ENCODE peak calls at places on chromosomes 2 and 18, in eight cellular contexts. E is lower leg skin, Q is kidney, D is uterus, O is PC-3, N is psoas muscle, J is A549, W is HL-60. Y is an unnamed sample.
A peak's percentile ranks its signal among the peaks of the same experiment; 100 is the strongest.

GRCh38 chr2:98539056-98539735 is 69.1 kb downstream of the COA5 start:
- DNase-seq in E (no peak), Q (no peak), D (no peak), O (no peak), N (no peak), J (no peak), W (no peak), Y (no peak)

GRCh38 chr2:35410431-35411061 is 945.0 kb upstream of the CRIM1 start:
- DNase-seq in E (no peak), Q (no peak), D (no peak), O (peak; percentile 56), N (peak; percentile 60), J (peak; percentile 13), W (peak; percentile 34), Y (no peak)

GRCh38 chr2:20652673-20653575 is 2.0 kb upstream of the HS1BP3 start:
- DNase-seq in E (no peak), Q (peak; percentile 70), D (no peak), O (no peak), N (peak; percentile 41), J (no peak), W (no peak), Y (no peak)

GRCh38 chr2:148687543-148687942 is 43.0 kb downstream of the EPC2 start:
- DNase-seq in E (no peak), Q (no peak), D (no peak), O (no peak), N (no peak), J (no peak), W (no peak), Y (no peak)

GRCh38 chr2:185689906-185690539 is 48.6 kb upstream of the FSIP2 start:
- DNase-seq in E (no peak), Q (no peak), D (no peak), O (peak; percentile 59), N (no peak), J (no peak), W (no peak), Y (no peak)

GRCh38 chr2:212918336-212918735 is 233.1 kb downstream of the IKZF2 start:
- DNase-seq in E (no peak), Q (no peak), D (no peak), O (no peak), N (no peak), J (no peak), W (no peak), Y (no peak)

GRCh38 chr2:128807317-128807716 is 488.6 kb upstream of the HS6ST1 start:
- DNase-seq in E (no peak), Q (no peak), D (no peak), O (no peak), N (no peak), J (no peak), W (no peak), Y (no peak)

GRCh38 chr2:85221291-85221690 is 88.1 kb downstream of the TCF7L1 start:
- DNase-seq in E (peak; percentile 56), Q (no peak), D (peak; percentile 67), O (no peak), N (no peak), J (no peak), W (no peak), Y (no peak)

GRCh38 chr18:53745228-53745967 is 479.1 kb downstream of the MBD2 start:
- DNase-seq in E (no peak), Q (no peak), D (no peak), O (peak; percentile 93), N (no peak), J (no peak), W (no peak), Y (no peak)

GRCh38 chr2:113050921-113051895 is 1.5 kb downstream of the IL36B start:
- DNase-seq in E (no peak), Q (no peak), D (no peak), O (no peak), N (no peak), J (no peak), W (no peak), Y (no peak)

GRCh38 chr2:15334650-15335326 is 226.3 kb downstream of the NBAS start:
- DNase-seq in E (no peak), Q (no peak), D (no peak), O (peak; percentile 82), N (no peak), J (no peak), W (no peak), Y (no peak)

GRCh38 chr2:39289609-39290008 is 45.8 kb upstream of the CDKL4 start:
- DNase-seq in E (no peak), Q (no peak), D (no peak), O (no peak), N (no peak), J (no peak), W (no peak), Y (no peak)

GRCh38 chr18:21638822-21639221 is 26.7 kb downstream of the SNRPD1 start:
- DNase-seq in E (no peak), Q (no peak), D (no peak), O (no peak), N (no peak), J (no peak), W (no peak), Y (no peak)

GRCh38 chr2:146094185-146094584 is 1574.3 kb upstream of the ZEB2 start:
- DNase-seq in E (no peak), Q (no peak), D (no peak), O (no peak), N (no peak), J (no peak), W (no peak), Y (no peak)

GRCh38 chr2:205680067-205680466 is 2.2 kb upstream of the NRP2 start:
- DNase-seq in E (no peak), Q (no peak), D (peak; percentile 73), O (peak; percentile 96), N (no peak), J (peak; percentile 59), W (peak; percentile 63), Y (peak; percentile 36)

GRCh38 chr2:8255448-8255800 is 426.4 kb upstream of the ID2 start:
- DNase-seq in E (no peak), Q (no peak), D (no peak), O (no peak), N (no peak), J (no peak), W (no peak), Y (no peak)

GRCh38 chr18:22790545-22791415 is 142.3 kb upstream of the RBBP8 start:
- DNase-seq in E (no peak), Q (no peak), D (no peak), O (no peak), N (no peak), J (no peak), W (no peak), Y (no peak)

GRCh38 chr2:174004900-174005605 is 39.9 kb upstream of the SP3 start:
- DNase-seq in E (no peak), Q (no peak), D (peak; percentile 69), O (peak; percentile 59), N (peak; percentile 73), J (no peak), W (no peak), Y (no peak)

GRCh38 chr2:27236136-27236535 is 19.0 kb downstream of the CAD start:
- DNase-seq in E (no peak), Q (no peak), D (no peak), O (no peak), N (peak; percentile 34), J (no peak), W (no peak), Y (no peak)

GRCh38 chr18:75123113-75123512 is 85.8 kb downstream of the PTGR3 start:
- DNase-seq in E (no peak), Q (no peak), D (no peak), O (no peak), N (no peak), J (no peak), W (no peak), Y (peak; percentile 19)
- H3K4me3 ChIP-seq in E (no peak overlapping the region), Q (no peak overlapping the region), D (no peak overlapping the region), O (no peak overlapping the region), N (no peak overlapping the region), J (no peak overlapping the region), W (no peak overlapping the region), Y (no peak overlapping the region)

GRCh38 chr2:162524849-162525248 is 180.9 kb downstream of the GCA start:
- DNase-seq in E (no peak), Q (no peak), D (no peak), O (no peak), N (no peak), J (no peak), W (no peak), Y (no peak)
- TF ChIP-seq CTCF in E (no peak), Q (no peak), D (no peak), O (no peak), N (no peak), J (no peak), W (no peak), Y (no peak)

DNA sequence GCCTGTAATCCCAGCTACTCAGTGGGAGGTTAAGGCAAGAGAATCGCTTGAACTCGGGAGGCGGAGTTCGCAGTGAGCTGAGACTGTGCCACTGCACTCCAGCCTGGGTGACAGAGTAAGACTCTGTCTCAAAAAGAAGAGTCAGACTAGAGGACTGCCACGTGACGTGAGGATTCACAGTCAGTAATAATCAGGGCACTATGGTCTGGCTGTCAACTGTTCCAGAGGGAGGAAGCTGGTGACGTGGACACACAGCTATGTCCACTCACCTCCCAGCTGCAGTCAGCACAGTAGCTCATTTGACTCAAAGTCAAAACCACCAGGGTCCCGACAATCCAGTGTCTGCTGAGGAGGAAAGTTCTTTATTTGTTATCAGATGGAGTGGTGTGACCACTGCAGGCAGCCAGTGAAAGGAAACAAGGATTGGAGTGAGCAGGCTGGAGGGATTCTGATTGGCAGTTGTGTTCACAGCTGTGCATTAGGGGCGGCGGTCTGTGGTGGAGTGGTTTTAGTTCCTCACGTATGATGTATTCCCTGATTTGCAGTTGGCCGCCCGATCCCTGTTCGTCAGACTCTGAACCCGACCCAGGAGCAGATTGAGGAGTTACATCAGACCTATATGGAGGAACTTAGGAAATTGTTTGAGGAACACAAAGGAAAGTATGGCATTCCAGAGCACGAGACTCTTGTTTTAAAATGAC is 37.9 kb downstream of the MOGAT1 start:
- DNase-seq in E (peak; percentile 55), Q (peak; percentile 78), D (peak; percentile 31), O (peak; percentile 14), N (peak; percentile 73), J (peak; percentile 65), W (peak; percentile 44), Y (peak; percentile 22)
- H3K4me3 ChIP-seq in E (no peak overlapping the region), Q (no peak overlapping the region), D (no peak overlapping the region), O (no peak overlapping the region), N (peak overlapping the region; percentile 53), J (peak overlapping the region; percentile 28), W (no peak overlapping the region), Y (no peak overlapping the region)

GRCh38 chr2:64867253-64867996 is 121.8 kb upstream of the SLC1A4 start:
- DNase-seq in E (no peak), Q (no peak), D (no peak), O (no peak), N (no peak), J (no peak), W (no peak), Y (no peak)

GRCh38 chr2:64865073-64865830 is 123.9 kb upstream of the SLC1A4 start:
- DNase-seq in E (peak; percentile 63), Q (peak; percentile 87), D (peak; percentile 62), O (peak; percentile 73), N (peak; percentile 79), J (peak; percentile 76), W (peak; percentile 66), Y (peak; percentile 67)

GRCh38 chr2:64865831-64866146 is 123.4 kb upstream of the SLC1A4 start:
- DNase-seq in E (no peak), Q (no peak), D (no peak), O (no peak), N (no peak), J (no peak), W (no peak), Y (no peak)

GRCh38 chr2:64869126-64869525 is 120.1 kb upstream of the SLC1A4 start:
- DNase-seq in E (no peak), Q (no peak), D (no peak), O (no peak), N (no peak), J (no peak), W (no peak), Y (no peak)

GRCh38 chr2:64866797-64867196 is 122.4 kb upstream of the SLC1A4 start:
- DNase-seq in E (no peak), Q (peak; percentile 89), D (peak; percentile 49), O (peak; percentile 69), N (no peak), J (no peak), W (no peak), Y (no peak)
- TF ChIP-seq CTCF in E (no peak), Q (no peak), D (no peak), O (no peak), N (no peak), J (no peak), W (no peak), Y (no peak)